ENCODE peak calls at places on chromosomes 11 and 22, in four cellular contexts. H is left ventricle myocardium inferior, O is heart left ventricle, X is skeletal muscle cell. C is an unnamed sample.

GRCh38 chr11:64120951-64121569 is 44.9 kb downstream of the MACROD1 start:
- DNase-seq in O (peak; percentile 24), H (peak; percentile 39), X (no peak), C (peak; percentile 76)

GRCh38 chr11:124623861-124624525 is 1.3 kb downstream of the TBRG1 start:
- DNase-seq in H (no peak), O (no peak), X (no peak), C (no peak)

GRCh38 chr11:117822031-117822521 is 2.5 kb downstream of the FXYD2 start:
- DNase-seq in O (no peak), H (no peak), X (no peak), C (peak; percentile 59)

GRCh38 chr11:44398266-44399045 is 88.5 kb upstream of the ALX4 start:
- DNase-seq in O (no peak), X (no peak), H (no peak), C (no peak)

GRCh38 chr11:117878314-117878938 is 2.0 kb upstream of the FXYD6 start:
- DNase-seq in X (no peak), O (no peak), H (no peak), C (no peak)

GRCh38 chr11:2930705-2931415 is 1.6 kb upstream of the PHLDA2 start:
- DNase-seq in H (peak; percentile 51), O (peak; percentile 43), X (no peak), C (peak; percentile 50)

GRCh38 chr22:35919002-35919542 is 109.6 kb downstream of the RBFOX2 start:
- DNase-seq in H (no peak), O (no peak), X (no peak), C (no peak)

GRCh38 chr22:17791196-17791595 is 16.9 kb upstream of the BID start:
- DNase-seq in X (no peak), H (no peak), O (no peak), C (no peak)

GRCh38 chr11:132062541-132062940 is 692.1 kb downstream of the NTM start:
- DNase-seq in O (no peak), H (no peak), X (no peak), C (no peak)

GRCh38 chr11:114330373-114330772 is 34.2 kb downstream of the NNMT start:
- DNase-seq in X (no peak), H (no peak), O (no peak), C (no peak)

GRCh38 chr11:95545116-95545875 is 244.3 kb downstream of the FAM76B start:
- DNase-seq in O (no peak), H (no peak), X (no peak), C (no peak)

GRCh38 chr11:131884461-131885073 is 514.2 kb downstream of the NTM start:
- DNase-seq in X (no peak), H (no peak), O (no peak), C (no peak)

GRCh38 chr11:64687204-64687603 is 35.8 kb downstream of the NRXN2 start:
- DNase-seq in H (peak; percentile 55), O (peak; percentile 47), X (no peak), C (peak; percentile 74)

GRCh38 chr22:49294656-49295464 is 532.8 kb downstream of the BRD1 start:
- DNase-seq in O (no peak), H (no peak), X (no peak), C (no peak)

GRCh38 chr11:11391796-11392195 is 38.7 kb upstream of the CSNK2A3 start:
- DNase-seq in X (peak; percentile 44), H (no peak), O (no peak), C (no peak)

GRCh38 chr11:45435706-45436105 is 149.6 kb upstream of the SYT13 start:
- DNase-seq in X (no peak), H (no peak), O (no peak), C (no peak)

GRCh38 chr11:45432910-45433309 is 146.8 kb upstream of the SYT13 start:
- DNase-seq in X (no peak), O (no peak), H (no peak), C (no peak)

GRCh38 chr11:45436966-45437365 is 150.8 kb upstream of the SYT13 start:
- DNase-seq in O (no peak), H (no peak), X (no peak), C (no peak)

GRCh38 chr11:45432100-45432499 is 146.0 kb upstream of the SYT13 start:
- DNase-seq in X (no peak), H (no peak), O (no peak), C (no peak)

DNA sequence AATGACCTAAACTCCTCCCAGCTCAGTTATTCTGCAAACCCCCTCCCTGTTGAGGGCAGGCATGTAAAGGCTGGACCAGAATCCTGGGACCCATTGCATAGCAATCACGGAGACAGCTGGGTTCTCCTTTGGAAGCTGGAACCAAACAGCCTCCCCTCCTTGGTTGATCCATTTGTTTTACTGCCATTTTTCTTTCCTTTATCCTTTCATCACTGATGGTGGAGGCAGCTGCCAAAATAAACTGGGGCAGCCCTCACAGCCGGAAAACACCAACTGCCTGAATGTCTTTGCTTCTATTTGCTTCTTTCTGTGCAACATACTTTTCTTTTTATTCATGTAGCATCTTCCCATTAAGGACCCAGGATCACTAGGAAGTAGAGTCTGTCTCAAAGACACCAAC is 150.0 kb upstream of the SYT13 start:
- DNase-seq in H (no peak), X (no peak), O (no peak), C (no peak)
- H3K4me3 ChIP-seq in H (no peak overlapping the region), X (no peak overlapping the region), O (no peak overlapping the region), C (no peak overlapping the region)

DNA sequence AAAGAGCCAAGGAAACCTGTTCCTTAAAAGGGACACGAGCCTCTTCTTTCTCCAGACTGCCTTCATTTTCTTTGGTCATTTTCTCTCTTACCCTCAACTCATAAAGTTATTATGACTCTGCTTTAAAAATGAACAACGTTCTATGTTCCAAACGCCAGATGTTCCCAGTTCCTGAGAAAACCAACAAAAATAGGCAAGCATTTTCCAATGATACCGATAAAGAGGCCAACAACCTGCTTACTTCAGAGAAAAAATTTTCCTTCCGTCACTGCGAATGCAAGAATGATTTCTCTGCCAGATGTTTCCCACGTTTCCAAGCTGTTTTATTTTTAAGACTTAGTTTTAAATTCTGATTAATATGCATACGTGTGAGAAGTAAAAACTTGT is 315 bp upstream of the TRPC6 start:
- DNase-seq in H (no peak), O (no peak), X (no peak), C (no peak)
- H3K4me3 ChIP-seq in H (peak overlapping the region; percentile 68), O (peak overlapping the region; percentile 53), X (peak overlapping the region; percentile 33), C (peak overlapping the region; percentile 58)

DNA sequence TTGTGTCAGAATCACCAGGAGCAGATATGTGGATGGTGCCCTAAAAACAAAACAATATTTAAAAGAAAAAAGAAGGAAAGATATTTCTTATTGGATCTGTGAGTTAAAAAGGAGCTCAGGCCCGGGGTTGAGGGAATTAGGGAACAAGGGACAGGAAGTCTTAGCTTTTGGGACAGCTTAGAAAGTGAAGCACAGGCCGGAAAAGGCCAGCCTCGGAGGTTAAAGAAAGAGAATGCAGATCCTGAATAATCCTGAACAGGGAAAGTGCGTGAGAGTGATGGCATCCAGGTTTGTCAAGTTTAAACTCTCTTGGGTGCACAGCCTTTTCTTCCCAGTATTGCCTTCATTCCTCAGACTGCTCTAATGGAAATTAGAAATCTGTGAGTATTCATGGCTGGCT is 17.1 kb downstream of the ARHGAP42 start:
- DNase-seq in X (no peak), O (no peak), H (no peak), C (no peak)
- H3K4me3 ChIP-seq in X (no peak overlapping the region), O (no peak overlapping the region), H (no peak overlapping the region), C (no peak overlapping the region)

GRCh38 chr11:134071306-134071705 is 2.4 kb downstream of the JAM3 start:
- DNase-seq in O (no peak), H (no peak), X (no peak), C (no peak)

GRCh38 chr11:134069426-134069921 is 602 bp downstream of the JAM3 start:
- DNase-seq in H (no peak), O (peak; percentile 46), X (no peak), C (no peak)

GRCh38 chr11:134071766-134072403 is 3.0 kb downstream of the JAM3 start:
- DNase-seq in X (no peak), O (no peak), H (no peak), C (no peak)

GRCh38 chr11:134068829-134069425 is at the start of gene JAM3:
- DNase-seq in H (peak; percentile 95), O (peak; percentile 97), X (peak; percentile 70), C (peak; percentile 95)

GRCh38 chr11:134069996-134070845 is 1.3 kb downstream of the JAM3 start:
- DNase-seq in H (no peak), X (no peak), O (no peak), C (no peak)
- H3K4me3 ChIP-seq in H (peak overlapping the region; percentile 81), X (peak overlapping the region; percentile 83), O (peak overlapping the region; percentile 77), C (peak overlapping the region; percentile 90)